ENCODE peak calls at places on chromosomes 1 and 21, in ten cellular contexts. B is fibroblast of mammary gland, J is dorsolateral prefrontal cortex, F is spleen, C is BE2C, Q is GM12865, D is ovary, O is hepatocyte, E is cardiac fibroblast, X is left ventricle myocardium inferior. I is an unnamed sample.

GRCh38 chr1:94325379-94326302 is 88.3 kb upstream of the ARHGAP29 start:
- DNase-seq in B (peak), J (no peak), F (no peak), C (no peak), Q (no peak), D (no peak), O (no peak), E (peak), X (no peak), I (no peak)

GRCh38 chr1:156065212-156065611 is 4.3 kb downstream of the RAB25 start:
- DNase-seq in B (no peak), J (no peak), F (no peak), C (no peak), Q (no peak), D (no peak), O (no peak), E (no peak), X (no peak), I (no peak)

GRCh38 chr1:212167098-212167497 is 118.1 kb upstream of the PPP2R5A start:
- DNase-seq in B (peak), J (no peak), F (peak), C (peak), Q (no peak), D (peak), O (no peak), E (peak), X (peak), I (no peak)

GRCh38 chr1:39652105-39652504 is 12.7 kb upstream of the HEYL start:
- DNase-seq in B (peak), J (no peak), F (no peak), C (no peak), Q (no peak), D (no peak), O (no peak), E (no peak), X (peak), I (no peak)

GRCh38 chr1:244760471-244760870 is 75.0 kb upstream of the COX20 start:
- DNase-seq in B (no peak), J (no peak), F (no peak), C (no peak), Q (no peak), D (no peak), O (no peak), E (no peak), X (no peak), I (no peak)

GRCh38 chr1:159228554-159228953 is 23.9 kb downstream of the ACKR1 start:
- DNase-seq in B (no peak), J (no peak), F (no peak), C (no peak), Q (no peak), D (no peak), O (no peak), E (no peak), X (no peak), I (no peak)

GRCh38 chr1:71641013-71641412 is 560.2 kb upstream of the ZRANB2 start:
- DNase-seq in B (no peak), J (no peak), F (no peak), C (no peak), Q (no peak), D (no peak), O (no peak), E (no peak), X (no peak), I (no peak)

GRCh38 chr1:170881268-170882265 is 53.8 kb upstream of the MROH9 start:
- DNase-seq in B (peak), J (no peak), F (no peak), C (no peak), Q (peak), D (peak), O (peak), E (peak), X (no peak), I (no peak)

GRCh38 chr1:94068831-94069648 is 51.9 kb downstream of the ABCA4 start:
- DNase-seq in B (no peak), J (peak), F (no peak), C (no peak), Q (no peak), D (no peak), O (peak), E (peak), X (peak), I (no peak)

GRCh38 chr1:15952317-15953258 is 23.3 kb downstream of the ZBTB17 start:
- DNase-seq in B (peak), J (no peak), F (peak), C (peak), Q (no peak), D (peak), O (peak), E (peak), X (no peak), I (no peak)

GRCh38 chr1:180188103-180188506 is 33.4 kb downstream of the QSOX1 start:
- DNase-seq in B (peak), J (peak), F (no peak), C (peak), Q (peak), D (no peak), O (peak), E (peak), X (no peak), I (peak)

GRCh38 chr1:66996018-66996682 is 57.8 kb downstream of the SLC35D1 start:
- DNase-seq in B (peak), J (peak), F (no peak), C (peak), Q (peak), D (peak), O (peak), E (peak), X (no peak), I (peak)

GRCh38 chr1:209937996-209938959 is at the start of gene SYT14:
- DNase-seq in B (no peak), J (peak), F (no peak), C (peak), Q (no peak), D (no peak), O (peak), E (peak), X (no peak), I (peak)

GRCh38 chr1:60621524-60621923 is 460.8 kb upstream of the NFIA start:
- DNase-seq in B (peak), J (no peak), F (no peak), C (no peak), Q (no peak), D (no peak), O (peak), E (peak), X (no peak), I (peak)

GRCh38 chr1:103267893-103268292 is 159.6 kb upstream of the COL11A1 start:
- DNase-seq in B (no peak), J (no peak), F (no peak), C (no peak), Q (no peak), D (no peak), O (no peak), E (no peak), X (no peak), I (no peak)

GRCh38 chr1:36737767-36738166 is 255.1 kb upstream of the CSF3R start:
- DNase-seq in B (no peak), J (no peak), F (no peak), C (no peak), Q (no peak), D (no peak), O (no peak), E (no peak), X (no peak), I (no peak)

GRCh38 chr1:34268311-34269042 is 91.8 kb downstream of the C1orf94 start:
- DNase-seq in B (peak), J (no peak), F (no peak), C (no peak), Q (no peak), D (no peak), O (no peak), E (no peak), X (no peak), I (no peak)

GRCh38 chr21:41923641-41924342 is 30.0 kb downstream of the C2CD2 start:
- DNase-seq in B (peak), J (no peak), F (no peak), C (no peak), Q (no peak), D (peak), O (no peak), E (peak), X (peak), I (no peak)

GRCh38 chr1:33654267-33654832 is 181.9 kb downstream of the ZSCAN20 start:
- DNase-seq in B (peak), J (no peak), F (no peak), C (no peak), Q (peak), D (no peak), O (peak), E (peak), X (no peak), I (peak)

GRCh38 chr1:204505674-204506073 is 10.5 kb upstream of the MDM4 start:
- DNase-seq in B (no peak), J (no peak), F (no peak), C (no peak), Q (no peak), D (no peak), O (no peak), E (no peak), X (no peak), I (no peak)

GRCh38 chr1:156336242-156336641 is 1.9 kb downstream of the CCT3 start:
- DNase-seq in B (no peak), J (no peak), F (no peak), C (no peak), Q (peak), D (no peak), O (no peak), E (no peak), X (no peak), I (no peak)

GRCh38 chr1:205430631-205431305 is 8.9 kb upstream of the LEMD1 start:
- DNase-seq in B (peak), J (no peak), F (peak), C (no peak), Q (peak), D (peak), O (peak), E (peak), X (peak), I (peak)

GRCh38 chr1:8396083-8396911 is 78.4 kb downstream of the SLC45A1 start:
- DNase-seq in B (peak), J (no peak), F (no peak), C (no peak), Q (no peak), D (no peak), O (no peak), E (peak), X (no peak), I (no peak)

GRCh38 chr1:161706116-161706482 is 930 bp upstream of the FCRLA start:
- DNase-seq in B (peak), J (no peak), F (no peak), C (no peak), Q (peak), D (no peak), O (no peak), E (no peak), X (no peak), I (no peak)

GRCh38 chr1:9084883-9085282 is 15.4 kb upstream of the SLC2A5 start:
- DNase-seq in B (no peak), J (no peak), F (no peak), C (no peak), Q (no peak), D (no peak), O (no peak), E (peak), X (peak), I (no peak)

GRCh38 chr1:234331511-234331910 is 41.7 kb upstream of the COA6 start:
- DNase-seq in B (peak), J (no peak), F (no peak), C (no peak), Q (no peak), D (no peak), O (no peak), E (peak), X (no peak), I (no peak)

GRCh38 chr1:2088434-2088833 is 38.2 kb downstream of the PRKCZ start:
- DNase-seq in B (peak), J (no peak), F (no peak), C (no peak), Q (no peak), D (no peak), O (no peak), E (peak), X (no peak), I (no peak)

GRCh38 chr1:2156866-2157265 is 37.7 kb downstream of the FAAP20 start:
- DNase-seq in B (no peak), J (no peak), F (no peak), C (no peak), Q (no peak), D (no peak), O (no peak), E (no peak), X (no peak), I (no peak)

GRCh38 chr1:22685675-22686074 is 25.0 kb upstream of the EPHB2 start:
- DNase-seq in B (no peak), J (no peak), F (no peak), C (no peak), Q (no peak), D (no peak), O (no peak), E (peak), X (no peak), I (no peak)

GRCh38 chr1:175129644-175129996 is 62.0 kb downstream of the TNN start:
- DNase-seq in B (no peak), J (no peak), F (no peak), C (no peak), Q (no peak), D (no peak), O (no peak), E (no peak), X (no peak), I (no peak)

GRCh38 chr1:58821309-58821708 is 37.5 kb upstream of the JUN start:
- DNase-seq in B (no peak), J (no peak), F (no peak), C (no peak), Q (no peak), D (no peak), O (no peak), E (no peak), X (no peak), I (no peak)
- TF ChIP-seq CTCF in B (no peak), J (no peak), F (no peak), C (no peak), Q (no peak), D (no peak), O (no peak), E (no peak), X (no peak), I (no peak)

GRCh38 chr21:17554619-17555472 is 42.0 kb downstream of the CXADR start:
- DNase-seq in B (peak), J (no peak), F (no peak), C (peak), Q (no peak), D (no peak), O (no peak), E (peak), X (no peak), I (no peak)
- TF ChIP-seq CTCF in B (peak), J (peak), F (no peak), C (peak), Q (no peak), D (no peak), O (peak), E (peak), X (peak), I (peak)

GRCh38 chr1:91005285-91005684 is 16.6 kb downstream of the ZNF644 start:
- DNase-seq in B (no peak), J (no peak), F (no peak), C (no peak), Q (no peak), D (no peak), O (no peak), E (no peak), X (no peak), I (no peak)

GRCh38 chr1:91006113-91006908 is 15.5 kb downstream of the ZNF644 start:
- DNase-seq in B (no peak), J (no peak), F (no peak), C (no peak), Q (no peak), D (no peak), O (no peak), E (no peak), X (no peak), I (no peak)

GRCh38 chr1:91004145-91004544 is 17.7 kb downstream of the ZNF644 start:
- DNase-seq in B (no peak), J (no peak), F (no peak), C (no peak), Q (no peak), D (no peak), O (no peak), E (no peak), X (no peak), I (no peak)

GRCh38 chr1:91007092-91007491 is 14.7 kb downstream of the ZNF644 start:
- DNase-seq in B (no peak), J (no peak), F (no peak), C (no peak), Q (no peak), D (no peak), O (no peak), E (no peak), X (no peak), I (no peak)

DNA sequence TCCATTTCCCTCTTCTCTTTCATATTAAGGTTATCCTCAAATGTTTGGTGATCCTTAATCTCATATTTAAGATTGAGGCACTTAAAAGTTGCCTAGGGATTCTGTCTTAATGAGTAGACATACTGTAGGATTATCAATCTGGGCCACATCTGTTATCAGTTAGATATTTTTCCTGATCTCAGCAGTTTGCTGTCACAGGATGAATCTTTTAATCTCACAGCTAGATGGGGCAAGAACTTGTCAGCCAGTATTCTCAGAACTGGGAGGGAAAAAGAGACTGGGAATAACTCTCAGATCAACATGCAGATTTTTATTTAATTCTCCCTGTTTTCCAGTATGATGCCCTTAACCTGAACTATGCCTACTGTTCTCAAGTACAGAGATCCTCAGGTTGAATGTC is 14.0 kb downstream of the ZNF644 start:
- DNase-seq in B (peak), J (no peak), F (no peak), C (no peak), Q (no peak), D (no peak), O (no peak), E (no peak), X (no peak), I (no peak)
- TF ChIP-seq CTCF in B (peak), J (peak), F (no peak), C (no peak), Q (no peak), D (no peak), O (no peak), E (no peak), X (no peak), I (no peak)

GRCh38 chr21:39923441-39923840 is 56.2 kb downstream of the PCP4 start:
- DNase-seq in B (no peak), J (no peak), F (no peak), C (no peak), Q (no peak), D (no peak), O (no peak), E (no peak), X (no peak), I (no peak)

GRCh38 chr21:39927304-39927886 is 60.2 kb downstream of the PCP4 start:
- DNase-seq in B (no peak), J (no peak), F (no peak), C (no peak), Q (no peak), D (no peak), O (no peak), E (no peak), X (no peak), I (no peak)

GRCh38 chr21:39924577-39925308 is 57.5 kb downstream of the PCP4 start:
- DNase-seq in B (no peak), J (no peak), F (no peak), C (no peak), Q (no peak), D (no peak), O (no peak), E (no peak), X (no peak), I (no peak)
- TF ChIP-seq CTCF in B (no peak), J (no peak), F (no peak), C (no peak), Q (no peak), D (no peak), O (no peak), E (no peak), X (no peak), I (no peak)

GRCh38 chr1:41580520-41581172 is 96.2 kb upstream of the EDN2 start:
- DNase-seq in B (no peak), J (no peak), F (no peak), C (no peak), Q (no peak), D (no peak), O (no peak), E (no peak), X (no peak), I (no peak)

GRCh38 chr1:41581216-41582003 is 96.9 kb upstream of the EDN2 start:
- DNase-seq in B (no peak), J (no peak), F (no peak), C (no peak), Q (no peak), D (no peak), O (no peak), E (no peak), X (no peak), I (no peak)

GRCh38 chr1:41580021-41580420 is 95.5 kb upstream of the EDN2 start:
- DNase-seq in B (no peak), J (no peak), F (no peak), C (no peak), Q (no peak), D (no peak), O (no peak), E (no peak), X (no peak), I (no peak)

GRCh38 chr1:41576620-41577019 is 92.1 kb upstream of the EDN2 start:
- DNase-seq in B (peak), J (no peak), F (no peak), C (no peak), Q (no peak), D (no peak), O (no peak), E (peak), X (no peak), I (no peak)

GRCh38 chr1:41578712-41579335 is 94.3 kb upstream of the EDN2 start:
- DNase-seq in B (peak), J (no peak), F (no peak), C (no peak), Q (no peak), D (no peak), O (peak), E (peak), X (no peak), I (no peak)
- TF ChIP-seq CTCF in B (peak), J (peak), F (peak), C (peak), Q (no peak), D (no peak), O (peak), E (peak), X (peak), I (peak)

GRCh38 chr1:230770317-230770716 is 23.1 kb downstream of the CAPN9 start:
- DNase-seq in B (no peak), J (no peak), F (no peak), C (no peak), Q (no peak), D (no peak), O (no peak), E (no peak), X (no peak), I (no peak)

GRCh38 chr1:230772457-230773395 is 25.5 kb downstream of the CAPN9 start:
- DNase-seq in B (peak), J (peak), F (no peak), C (peak), Q (no peak), D (peak), O (peak), E (peak), X (peak), I (no peak)

GRCh38 chr1:230771773-230772354 is 24.7 kb downstream of the CAPN9 start:
- DNase-seq in B (no peak), J (no peak), F (no peak), C (no peak), Q (no peak), D (no peak), O (no peak), E (no peak), X (no peak), I (no peak)

GRCh38 chr1:230768903-230769570 is 21.8 kb downstream of the CAPN9 start:
- DNase-seq in B (peak), J (no peak), F (no peak), C (no peak), Q (no peak), D (no peak), O (peak), E (peak), X (no peak), I (no peak)

DNA sequence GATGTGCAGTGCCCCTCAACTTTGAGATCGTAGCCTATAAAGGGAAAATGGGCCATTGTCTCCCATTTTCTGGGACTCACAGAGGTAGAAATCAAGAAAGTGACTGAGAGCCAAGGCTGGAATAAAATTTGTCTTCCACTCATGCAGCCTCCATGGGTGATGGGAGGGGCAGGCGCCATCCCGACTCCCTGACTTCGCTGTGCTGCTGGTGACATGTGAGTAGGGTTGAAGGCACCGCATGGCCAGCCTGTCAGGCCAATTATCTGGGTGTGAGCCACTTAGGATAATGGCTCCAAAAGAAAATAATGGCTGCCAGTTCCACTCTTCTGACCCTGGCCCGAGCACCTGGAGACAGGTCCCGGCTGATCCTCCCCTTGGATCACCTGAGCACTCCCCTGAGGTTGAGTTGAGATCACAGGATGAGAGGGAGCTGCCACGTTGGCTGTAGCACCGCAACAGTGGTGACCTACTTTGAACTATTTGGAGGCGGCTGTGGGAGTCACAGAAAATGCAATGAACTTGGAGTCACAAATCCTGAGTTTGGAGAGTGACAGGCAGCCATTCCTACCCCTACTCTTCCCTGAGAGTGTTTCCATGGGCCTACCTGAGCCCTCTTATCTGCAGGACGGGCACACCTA is 26.3 kb downstream of the CAPN9 start:
- DNase-seq in B (no peak), J (peak), F (no peak), C (no peak), Q (no peak), D (no peak), O (no peak), E (no peak), X (no peak), I (no peak)
- TF ChIP-seq CTCF in B (no peak), J (no peak), F (no peak), C (no peak), Q (no peak), D (peak), O (no peak), E (no peak), X (no peak), I (no peak)

I was measured in neural crest cell.